ENCODE peak calls at places on chromosomes 11 and 22, in five cellular contexts. D is fibroblast of villous mesenchyme, L is IMR-90, G is AG04450, I is coronary artery. J is an unnamed sample.
A peak's percentile ranks its signal among the peaks of the same experiment; 100 is the strongest.

GRCh38 chr11:26332572-26332915 is 614 bp downstream of the ANO3 start:
- DNase-seq in D (no peak), L (no peak), G (no peak), I (no peak), J (peak; percentile 37)

GRCh38 chr22:36022697-36023096 is 5.9 kb downstream of the RBFOX2 start:
- DNase-seq in D (no peak), L (no peak), G (no peak), I (no peak), J (no peak)

GRCh38 chr22:35160268-35160667 is 94.3 kb downstream of the ISX start:
- DNase-seq in D (no peak), L (no peak), G (no peak), I (no peak), J (no peak)

GRCh38 chr11:130369141-130369691 is 54.5 kb upstream of the ZBTB44 start:
- DNase-seq in D (no peak), L (no peak), G (no peak), I (no peak), J (no peak)

GRCh38 chr11:78791964-78792363 is 217.3 kb upstream of the NARS2 start:
- DNase-seq in D (no peak), L (peak; percentile 52), G (no peak), I (no peak), J (no peak)

GRCh38 chr11:31237819-31238771 is 131.4 kb downstream of the DCDC1 start:
- DNase-seq in D (no peak), L (no peak), G (no peak), I (no peak), J (peak; percentile 28)

GRCh38 chr11:67483901-67484665 is 1.3 kb downstream of the AIP start:
- DNase-seq in D (no peak), L (no peak), G (no peak), I (peak; percentile 73), J (no peak)

GRCh38 chr11:35148163-35148562 is 9.2 kb downstream of the CD44 start:
- DNase-seq in D (no peak), L (no peak), G (no peak), I (no peak), J (no peak)

GRCh38 chr22:47357086-47357485 is 594.6 kb downstream of the TBC1D22A start:
- DNase-seq in D (no peak), L (no peak), G (no peak), I (no peak), J (no peak)

GRCh38 chr11:74377689-74378088 is 20.5 kb downstream of the PGM2L1 start:
- DNase-seq in D (no peak), L (no peak), G (no peak), I (no peak), J (no peak)

GRCh38 chr11:94129505-94130335 is 1.1 kb downstream of the PANX1 start:
- DNase-seq in D (peak; percentile 51), L (peak; percentile 39), G (no peak), I (no peak), J (peak; percentile 36)

GRCh38 chr11:68106165-68106940 is 14.8 kb downstream of the CHKA start:
- DNase-seq in D (no peak), L (no peak), G (no peak), I (no peak), J (no peak)

GRCh38 chr22:36435516-36436415 is 45.7 kb downstream of the TXN2 start:
- DNase-seq in D (no peak), L (no peak), G (no peak), I (no peak), J (no peak)

GRCh38 chr11:57711414-57712255 is at the start of gene MED19:
- DNase-seq in D (peak; percentile 80), L (peak; percentile 72), G (peak; percentile 11), I (peak; percentile 94), J (peak; percentile 71)

GRCh38 chr11:109155291-109155690 is 266.7 kb upstream of the C11orf87 start:
- DNase-seq in D (no peak), L (no peak), G (no peak), I (no peak), J (no peak)

GRCh38 chr11:116887909-116888556 is 50.6 kb upstream of the APOA1 start:
- DNase-seq in D (no peak), L (peak; percentile 71), G (no peak), I (no peak), J (no peak)

GRCh38 chr22:41197046-41197807 is 7.9 kb upstream of the L3MBTL2 start:
- DNase-seq in D (peak; percentile 48), L (peak; percentile 35), G (no peak), I (peak; percentile 90), J (peak; percentile 27)

GRCh38 chr11:36702330-36703054 is 104.5 kb upstream of the RAG2 start:
- DNase-seq in D (peak; percentile 67), L (peak; percentile 69), G (peak; percentile 30), I (no peak), J (peak; percentile 72)

GRCh38 chr11:70176940-70177689 is 26.0 kb upstream of the FADD start:
- DNase-seq in D (peak; percentile 3), L (no peak), G (no peak), I (no peak), J (peak; percentile 14)

GRCh38 chr11:117217141-117217609 is 14.7 kb downstream of the PCSK7 start:
- DNase-seq in D (peak; percentile 93), L (peak; percentile 88), G (peak; percentile 65), I (peak; percentile 89), J (peak; percentile 61)

GRCh38 chr22:21568207-21569075 is 927 bp downstream of the UBE2L3 start:
- DNase-seq in D (peak; percentile 56), L (peak; percentile 24), G (no peak), I (no peak), J (no peak)

GRCh38 chr11:112610996-112611795 is 350.0 kb upstream of the NCAM1 start:
- DNase-seq in D (no peak), L (no peak), G (no peak), I (no peak), J (peak; percentile 5)

GRCh38 chr22:31230871-31231621 is 18.9 kb downstream of the LIMK2 start:
- DNase-seq in D (peak; percentile 86), L (peak; percentile 74), G (peak; percentile 53), I (no peak), J (peak; percentile 61)

GRCh38 chr11:992577-992976 is 43.9 kb downstream of the MUC6 start:
- DNase-seq in D (no peak), L (no peak), G (no peak), I (no peak), J (no peak)

GRCh38 chr11:15901790-15902189 is 454.6 kb downstream of the SOX6 start:
- DNase-seq in D (no peak), L (no peak), G (no peak), I (no peak), J (no peak)

DNA sequence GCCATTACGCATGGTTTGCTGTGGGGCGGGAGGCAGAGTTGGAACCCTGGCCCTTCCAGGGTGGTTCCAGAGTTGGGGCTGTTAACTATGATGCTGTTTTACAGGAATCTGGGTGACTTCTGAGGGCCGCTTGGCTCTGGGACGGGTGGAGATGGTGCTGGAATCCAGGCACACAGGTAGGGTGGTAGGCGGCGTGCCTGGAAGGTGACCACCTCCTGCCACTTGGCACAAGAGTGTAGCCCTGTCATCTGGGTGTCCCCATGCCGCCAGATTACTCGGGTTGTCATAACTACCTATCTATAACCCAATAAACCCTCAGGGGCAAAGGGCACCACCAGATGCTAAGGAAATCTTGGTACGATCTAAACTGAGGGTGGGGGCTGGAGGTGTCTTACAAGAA is 1.3 kb downstream of the CARS1 start:
- DNase-seq in D (no peak), L (no peak), G (no peak), I (no peak), J (no peak)
- H3K4me3 ChIP-seq in D (peak overlapping the region; percentile 87), L (peak overlapping the region; percentile 87), G (peak overlapping the region; percentile 97), I (peak overlapping the region; percentile 94), J (peak overlapping the region; percentile 89)

DNA sequence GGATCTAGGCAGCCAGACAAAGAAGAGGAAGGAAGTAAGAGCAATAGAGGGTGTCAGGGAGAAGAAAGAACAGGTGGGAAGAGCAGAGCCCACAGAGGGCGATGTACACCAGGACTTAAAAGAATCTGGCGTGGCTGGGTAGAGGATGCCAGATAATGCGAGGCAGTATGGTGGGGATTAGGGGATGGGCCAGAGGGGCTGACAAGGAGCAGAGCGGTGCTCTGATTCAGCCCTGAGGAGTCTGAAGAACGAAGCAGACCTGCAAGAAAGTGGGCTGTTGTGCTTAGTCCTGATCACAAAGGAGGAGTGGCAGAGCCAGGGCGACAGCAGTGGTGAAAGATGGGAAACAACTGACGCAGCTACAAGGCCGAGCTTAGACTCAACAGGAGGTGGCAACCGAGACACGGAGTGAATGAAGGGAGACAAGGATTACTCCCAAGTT is 163.7 kb downstream of the LARGE1 start:
- DNase-seq in D (no peak), L (no peak), G (no peak), I (no peak), J (no peak)
- TF ChIP-seq CTCF in D (no peak), L (no peak), G (no peak), I (no peak), J (no peak)

DNA sequence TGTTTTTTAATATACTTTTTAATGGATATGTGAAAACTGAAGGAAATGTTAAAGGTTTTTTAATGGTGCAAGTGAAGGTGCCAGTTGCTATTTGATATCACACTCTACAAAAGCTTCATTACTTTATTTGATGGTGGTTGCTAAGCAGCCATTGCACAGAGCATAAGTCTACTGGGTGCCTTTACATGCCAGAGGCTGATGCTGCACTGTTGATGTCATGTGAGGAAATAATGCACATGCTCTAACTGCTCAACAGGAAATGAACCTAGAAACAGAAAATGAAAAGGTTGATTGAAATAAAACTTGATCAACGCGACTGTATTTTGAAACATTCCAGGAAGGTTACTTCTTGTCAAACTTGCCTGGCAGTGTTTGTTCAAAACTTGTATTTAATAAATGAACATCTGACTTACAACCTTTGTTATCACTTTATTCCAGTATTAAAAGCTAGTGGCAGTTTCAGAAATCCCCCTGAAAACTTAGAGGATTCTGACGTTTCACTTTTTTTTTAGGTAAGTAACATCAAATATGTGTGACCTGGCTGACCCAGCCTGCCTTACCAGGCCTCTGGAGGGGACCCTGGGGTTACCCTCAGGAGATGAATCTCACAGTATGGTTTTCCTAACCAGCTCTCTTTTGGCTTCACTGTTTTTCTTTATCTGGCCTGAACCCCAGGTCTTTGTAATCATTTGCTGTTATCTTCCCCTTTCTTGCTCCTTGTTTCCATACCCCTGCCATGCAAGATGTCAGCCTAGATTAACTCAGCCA is 2.4 kb upstream of the ATP5MG start:
- DNase-seq in D (peak; percentile 8), L (peak; percentile 26), G (no peak), I (no peak), J (no peak)
- H3K4me3 ChIP-seq in D (no peak overlapping the region), L (no peak overlapping the region), G (no peak overlapping the region), I (no peak overlapping the region), J (no peak overlapping the region)

DNA sequence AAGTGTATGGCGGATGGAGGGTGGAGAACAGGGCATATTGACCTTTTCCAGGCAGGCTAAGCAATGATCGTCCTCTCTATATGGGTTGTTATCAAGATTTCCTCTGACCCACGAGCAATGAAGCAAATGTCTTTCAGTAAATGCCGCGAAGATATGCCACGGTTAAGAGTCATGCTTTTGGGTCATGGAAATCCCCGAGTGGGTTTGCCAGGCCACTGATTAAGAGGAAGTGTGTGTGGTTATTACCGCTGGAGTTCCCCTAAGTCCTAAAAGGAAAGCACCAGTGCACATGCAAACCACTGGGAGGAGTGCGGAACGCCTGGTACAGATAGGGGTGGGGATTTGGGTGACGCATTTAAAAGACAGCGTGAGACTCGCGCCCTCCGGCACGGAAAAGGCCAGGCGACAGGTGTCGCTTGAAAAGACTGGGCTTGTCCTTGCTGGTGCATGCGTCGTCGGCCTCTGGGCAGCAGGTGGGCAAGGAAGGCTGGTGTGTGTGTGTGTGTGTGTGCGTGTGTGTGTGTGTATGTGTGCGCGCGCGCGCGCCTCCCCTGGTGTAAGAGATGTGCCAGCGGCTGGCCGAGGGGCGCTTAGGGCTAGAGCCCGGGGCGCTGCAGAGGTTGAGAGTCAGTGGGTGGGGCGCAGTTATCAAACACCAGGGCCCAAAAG is at the start of gene BIRC3:
- DNase-seq in D (peak; percentile 91), L (peak; percentile 98), G (peak; percentile 80), I (peak; percentile 88), J (peak; percentile 90)
- TF ChIP-seq CTCF in D (peak; percentile 43), L (peak; percentile 36), G (peak; percentile 44), I (no peak), J (peak; percentile 36)